ENCODE peak calls at places on chromosome 18, in six cellular contexts. D, N, Z, X, L and O are unnamed samples.

GRCh38 chr18:36298113-36298701 is 694 bp downstream of the FHOD3 start:
- DNase-seq in Z (peak; percentile 61), X (no peak), L (no peak), D (no peak), N (no peak), O (no peak)

GRCh38 chr18:54612237-54612636 is 21.2 kb downstream of the DYNAP start:
- DNase-seq in Z (no peak), N (no peak), X (peak; percentile 55), D (no peak), L (no peak), O (no peak)

GRCh38 chr18:76886112-76886511 is 63.8 kb downstream of the ZNF236 start:
- DNase-seq in L (no peak), X (no peak), Z (no peak), D (no peak), N (no peak), O (no peak)

GRCh38 chr18:77360315-77361186 is 110.9 kb downstream of the GALR1 start:
- DNase-seq in L (no peak), X (no peak), D (no peak), Z (peak; percentile 50), N (no peak), O (no peak)

GRCh38 chr18:67513285-67513684 is 3.2 kb downstream of the DSEL start:
- DNase-seq in N (no peak), D (no peak), X (no peak), Z (no peak), L (no peak), O (no peak)

GRCh38 chr18:79784965-79785770 is 12.6 kb upstream of the KCNG2 start:
- DNase-seq in X (peak; percentile 13), D (no peak), L (no peak), N (no peak), Z (no peak), O (no peak)

GRCh38 chr18:65409266-65409665 is 341.5 kb upstream of the CDH7 start:
- DNase-seq in N (no peak), D (no peak), L (no peak), Z (no peak), X (no peak), O (no peak)

GRCh38 chr18:46518438-46518837 is 138.6 kb downstream of the LOXHD1 start:
- DNase-seq in X (no peak), Z (peak; percentile 40), N (peak; percentile 38), L (no peak), D (no peak), O (no peak)

GRCh38 chr18:50871846-50872245 is 7.1 kb upstream of the ME2 start:
- DNase-seq in L (no peak), N (no peak), Z (no peak), D (no peak), X (no peak), O (no peak)

GRCh38 chr18:55322176-55322735 is 265.7 kb downstream of the TCF4 start:
- DNase-seq in D (peak; percentile 95), Z (peak; percentile 83), X (peak; percentile 69), L (no peak), N (peak; percentile 87), O (peak; percentile 74)

GRCh38 chr18:45954070-45954712 is 12.9 kb downstream of the EPG5 start:
- DNase-seq in Z (no peak), L (no peak), N (no peak), D (peak; percentile 3), X (no peak), O (no peak)

GRCh38 chr18:47263197-47263827 is 11.9 kb upstream of the SKOR2 start:
- DNase-seq in N (no peak), X (no peak), Z (no peak), L (no peak), D (no peak), O (no peak)

GRCh38 chr18:5058768-5059539 is 138.1 kb downstream of the AKAIN1 start:
- DNase-seq in Z (no peak), N (peak; percentile 17), D (peak; percentile 17), L (peak; percentile 24), X (no peak), O (no peak)

GRCh38 chr18:7082666-7083065 is 34.9 kb downstream of the LAMA1 start:
- DNase-seq in Z (no peak), N (no peak), X (no peak), D (no peak), L (no peak), O (no peak)

GRCh38 chr18:47754311-47755101 is 176.0 kb downstream of the SMAD2 start:
- DNase-seq in X (no peak), N (no peak), Z (peak; percentile 64), L (no peak), D (peak; percentile 58), O (peak; percentile 62)

GRCh38 chr18:59593291-59593717 is 103.9 kb downstream of the CCBE1 start:
- DNase-seq in L (no peak), D (no peak), N (no peak), Z (no peak), X (no peak), O (no peak)

GRCh38 chr18:55381277-55381676 is 206.7 kb downstream of the TCF4 start:
- DNase-seq in X (no peak), N (no peak), D (no peak), L (no peak), Z (no peak), O (no peak)

GRCh38 chr18:5295231-5295920 is at the start of gene ZBTB14:
- DNase-seq in L (peak; percentile 76), X (peak; percentile 70), D (peak; percentile 75), Z (peak; percentile 86), N (peak; percentile 70), O (peak; percentile 83)

GRCh38 chr18:54947115-54947514 is 12.1 kb downstream of the CCDC68 start:
- DNase-seq in D (peak; percentile 21), Z (no peak), L (no peak), N (no peak), X (peak; percentile 44), O (peak; percentile 52)

GRCh38 chr18:74820160-74820780 is 222.6 kb downstream of the ZNF407 start:
- DNase-seq in N (no peak), X (no peak), Z (no peak), D (no peak), L (no peak), O (no peak)

DNA sequence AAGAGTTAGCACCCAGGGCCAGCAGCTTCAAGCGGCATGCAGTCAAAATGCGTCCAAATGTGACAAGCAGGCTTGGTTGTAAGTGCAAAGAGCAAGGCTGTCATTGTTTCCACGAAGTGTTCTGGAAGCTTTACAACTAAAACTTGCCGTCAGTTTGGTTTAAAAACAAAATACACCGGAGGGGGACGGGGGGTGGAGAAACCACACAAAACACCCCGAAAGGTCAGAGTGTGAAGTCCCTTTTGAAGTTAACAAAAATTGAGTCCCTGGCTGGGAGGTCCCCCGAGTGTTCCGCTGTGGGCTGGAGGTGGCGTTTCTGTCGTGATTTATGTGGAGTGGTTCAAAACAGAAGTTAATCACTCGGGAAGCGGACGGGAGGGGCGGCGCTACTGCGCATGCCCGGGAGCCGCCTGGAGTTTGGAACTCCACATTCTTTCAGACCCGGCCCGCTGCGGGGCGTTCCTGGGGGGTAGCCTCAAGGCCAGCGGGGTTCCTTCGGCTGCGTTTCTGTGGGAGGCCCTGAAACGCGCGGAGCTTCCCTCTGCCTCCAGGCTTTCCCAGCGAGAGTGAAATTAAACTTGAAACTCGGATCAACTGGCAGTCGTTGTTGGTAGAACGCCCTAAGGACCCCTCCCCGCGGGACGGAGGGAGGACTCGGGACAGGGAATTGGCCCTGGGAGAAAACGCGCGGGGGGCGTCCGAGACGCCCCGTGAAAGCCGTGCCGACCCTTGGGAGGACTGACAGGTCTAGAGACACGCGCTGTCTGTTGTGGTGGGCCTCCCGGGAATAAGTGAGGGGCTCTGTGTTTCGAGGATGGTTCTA is 1.4 kb downstream of the TGIF1 start:
- DNase-seq in Z (peak; percentile 88), X (peak; percentile 95), D (peak; percentile 97), N (peak; percentile 95), L (peak; percentile 81), O (peak; percentile 90)
- H3K4me1 ChIP-seq in Z (peaks cover 28% of the 10 kb centered on the region), X (peaks cover 46% of the 10 kb centered on the region), D (peaks cover 28% of the 10 kb centered on the region), N (peaks cover 91% of the 10 kb centered on the region), L (peaks cover 23% of the 10 kb centered on the region), O (peaks cover 3% of the 10 kb centered on the region)

DNA sequence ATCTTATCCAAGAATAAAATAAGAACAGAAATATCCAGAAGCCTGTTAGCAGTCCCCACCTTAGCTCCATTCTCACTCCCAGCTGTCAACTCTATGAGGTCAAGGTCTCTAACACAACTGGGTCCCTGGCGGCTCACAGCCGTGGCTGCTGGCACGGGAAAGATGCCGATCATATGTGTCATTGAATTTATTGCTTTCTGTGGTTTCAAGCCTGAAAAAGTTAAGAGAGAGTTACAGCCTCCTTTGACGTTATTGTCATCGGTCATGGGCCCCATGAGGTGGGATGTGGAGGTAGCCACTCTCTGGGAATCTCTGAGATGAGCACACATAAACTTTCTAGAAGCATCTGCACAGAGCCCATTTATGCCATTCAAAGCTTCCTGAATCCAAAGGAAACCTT is 28.7 kb upstream of the CABLES1 start:
- DNase-seq in D (peak; percentile 91), Z (no peak), L (no peak), X (no peak), N (no peak), O (no peak)
- H3K27ac ChIP-seq in D (peak overlapping the region; percentile 63), Z (no peak overlapping the region), L (no peak overlapping the region), X (no peak overlapping the region), N (no peak overlapping the region), O (no peak overlapping the region)

GRCh38 chr18:26920644-26921043 is 55.1 kb upstream of the AQP4 start:
- DNase-seq in D (no peak), N (no peak), Z (peak; percentile 9), L (no peak), X (no peak), O (no peak)
- H3K4me3 ChIP-seq in D (no peak overlapping the region), N (no peak overlapping the region), Z (no peak overlapping the region), L (no peak overlapping the region), X (no peak overlapping the region), O (no peak overlapping the region)

GRCh38 chr18:2974731-2975130 is 38.2 kb downstream of the LPIN2 start:
- DNase-seq in D (no peak), N (no peak), Z (no peak), X (no peak), L (no peak), O (no peak)

GRCh38 chr18:2969695-2970094 is 43.2 kb downstream of the LPIN2 start:
- DNase-seq in N (no peak), X (no peak), Z (no peak), L (no peak), D (no peak), O (no peak)

GRCh38 chr18:2970762-2971659 is 41.9 kb downstream of the LPIN2 start:
- DNase-seq in D (no peak), N (no peak), X (peak; percentile 56), L (peak; percentile 59), Z (no peak), O (peak; percentile 68)

GRCh38 chr18:2970344-2970743 is 42.6 kb downstream of the LPIN2 start:
- DNase-seq in Z (no peak), N (no peak), D (no peak), X (no peak), L (no peak), O (no peak)

DNA sequence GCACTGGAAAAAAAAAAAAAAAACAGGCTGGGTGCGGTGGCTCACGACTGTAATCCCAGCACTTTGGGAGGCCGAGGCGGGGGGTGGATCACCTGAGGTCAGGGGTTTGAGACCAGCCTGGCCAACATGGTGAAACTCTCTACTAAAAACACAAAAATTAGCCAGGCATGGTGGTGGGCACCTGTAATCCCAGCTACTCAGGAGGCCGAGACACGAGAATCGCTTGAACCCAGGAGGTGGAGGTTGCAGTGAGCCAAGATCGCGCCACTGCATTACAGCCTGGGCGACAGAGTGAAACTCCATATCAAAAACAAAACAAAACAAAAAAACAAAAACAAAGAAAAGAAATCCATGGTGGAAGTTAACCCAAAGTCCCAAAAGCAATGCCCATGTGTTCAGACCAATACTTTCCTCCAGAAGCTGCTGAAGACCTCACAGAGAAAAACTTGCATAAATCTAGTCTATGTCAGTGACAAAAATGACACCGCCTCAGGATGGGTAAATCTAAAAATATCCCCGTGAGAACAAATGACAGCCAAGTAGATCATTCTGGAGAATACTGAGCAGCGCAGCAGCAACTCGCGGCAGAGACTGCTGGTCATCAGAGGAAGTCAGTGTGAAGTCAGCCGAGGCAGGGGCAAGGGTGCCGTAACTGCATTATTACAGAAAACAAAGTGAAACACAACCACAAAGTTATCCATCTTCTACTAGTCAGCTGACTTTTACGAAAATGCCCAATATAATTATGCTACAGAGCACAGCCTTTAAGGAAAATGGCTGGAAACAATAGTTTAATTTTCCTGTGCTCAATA is 41.0 kb downstream of the LPIN2 start:
- DNase-seq in X (peak; percentile 76), D (no peak), Z (no peak), L (peak; percentile 72), N (peak; percentile 34), O (peak; percentile 92)
- H3K4me1 ChIP-seq in X (peaks cover 72% of the 10 kb centered on the region), D (peaks cover 37% of the 10 kb centered on the region), Z (peaks cover 52% of the 10 kb centered on the region), L (peaks cover 95% of the 10 kb centered on the region), N (peaks cover 74% of the 10 kb centered on the region), O (peaks cover 5% of the 10 kb centered on the region)